ENCODE peak calls at places on chromosome 4, in ten cellular contexts. One of them, this sample, is unnamed.

GRCh38 chr4:77911091-77911490 is 48.5 kb downstream of the MRPL1 start:
- DNase-seq in ureter: no peak
- DNase-seq in pons: no peak
- DNase-seq in islet precursor cell: no peak
- DNase-seq in NCI-H1436: no peak
- DNase-seq in lower lobe of right lung: no peak
- DNase-seq in RWPE1: no peak
- DNase-seq in spleen: no peak
- DNase-seq in stimulated activated CD8-positive, alpha-beta memory T cell treated with anti-CD3 and anti-CD28 coated beads, Interleukin-15, amount 100 ng/mL, for 1 hour: no peak
- DNase-seq in naive B cell: no peak
- DNase-seq in this sample: no peak

GRCh38 chr4:76637704-76638361 is 202.8 kb downstream of the SHROOM3 start:
- DNase-seq in ureter: no peak
- DNase-seq in pons: no peak
- DNase-seq in islet precursor cell: peak
- DNase-seq in NCI-H1436: no peak
- DNase-seq in lower lobe of right lung: no peak
- DNase-seq in RWPE1: peak
- DNase-seq in spleen: no peak
- DNase-seq in stimulated activated CD8-positive, alpha-beta memory T cell treated with anti-CD3 and anti-CD28 coated beads, Interleukin-15, amount 100 ng/mL, for 1 hour: no peak
- DNase-seq in naive B cell: no peak
- DNase-seq in this sample: no peak

GRCh38 chr4:147596377-147596776 is 20.8 kb upstream of the TMEM184C start:
- DNase-seq in ureter: no peak
- DNase-seq in pons: peak
- DNase-seq in islet precursor cell: no peak
- DNase-seq in NCI-H1436: no peak
- DNase-seq in lower lobe of right lung: no peak
- DNase-seq in RWPE1: peak
- DNase-seq in spleen: no peak
- DNase-seq in stimulated activated CD8-positive, alpha-beta memory T cell treated with anti-CD3 and anti-CD28 coated beads, Interleukin-15, amount 100 ng/mL, for 1 hour: no peak
- DNase-seq in naive B cell: no peak
- DNase-seq in this sample: peak

GRCh38 chr4:40846556-40846955 is 96.8 kb downstream of the NSUN7 start:
- DNase-seq in ureter: no peak
- DNase-seq in pons: peak
- DNase-seq in islet precursor cell: no peak
- DNase-seq in NCI-H1436: no peak
- DNase-seq in lower lobe of right lung: no peak
- DNase-seq in RWPE1: no peak
- DNase-seq in spleen: no peak
- DNase-seq in stimulated activated CD8-positive, alpha-beta memory T cell treated with anti-CD3 and anti-CD28 coated beads, Interleukin-15, amount 100 ng/mL, for 1 hour: no peak
- DNase-seq in naive B cell: no peak
- DNase-seq in this sample: no peak

GRCh38 chr4:6372649-6373525 is 99.5 kb downstream of the PPP2R2C start:
- DNase-seq in ureter: no peak
- DNase-seq in pons: no peak
- DNase-seq in islet precursor cell: peak
- DNase-seq in NCI-H1436: no peak
- DNase-seq in lower lobe of right lung: no peak
- DNase-seq in RWPE1: peak
- DNase-seq in spleen: no peak
- DNase-seq in stimulated activated CD8-positive, alpha-beta memory T cell treated with anti-CD3 and anti-CD28 coated beads, Interleukin-15, amount 100 ng/mL, for 1 hour: no peak
- DNase-seq in naive B cell: no peak
- DNase-seq in this sample: peak

GRCh38 chr4:155506761-155507160 is 130.0 kb upstream of the MAP9 start:
- DNase-seq in ureter: no peak
- DNase-seq in pons: no peak
- DNase-seq in islet precursor cell: no peak
- DNase-seq in NCI-H1436: no peak
- DNase-seq in lower lobe of right lung: no peak
- DNase-seq in RWPE1: no peak
- DNase-seq in spleen: no peak
- DNase-seq in stimulated activated CD8-positive, alpha-beta memory T cell treated with anti-CD3 and anti-CD28 coated beads, Interleukin-15, amount 100 ng/mL, for 1 hour: no peak
- DNase-seq in naive B cell: no peak
- DNase-seq in this sample: no peak

GRCh38 chr4:84673475-84674230 is 90.7 kb downstream of the CDS1 start:
- DNase-seq in ureter: no peak
- DNase-seq in pons: no peak
- DNase-seq in islet precursor cell: no peak
- DNase-seq in NCI-H1436: no peak
- DNase-seq in lower lobe of right lung: no peak
- DNase-seq in RWPE1: peak
- DNase-seq in spleen: no peak
- DNase-seq in stimulated activated CD8-positive, alpha-beta memory T cell treated with anti-CD3 and anti-CD28 coated beads, Interleukin-15, amount 100 ng/mL, for 1 hour: no peak
- DNase-seq in naive B cell: no peak
- DNase-seq in this sample: no peak

GRCh38 chr4:14264437-14264836 is 636.9 kb upstream of the BOD1L1 start:
- DNase-seq in ureter: no peak
- DNase-seq in pons: no peak
- DNase-seq in islet precursor cell: no peak
- DNase-seq in NCI-H1436: no peak
- DNase-seq in lower lobe of right lung: no peak
- DNase-seq in RWPE1: no peak
- DNase-seq in spleen: no peak
- DNase-seq in stimulated activated CD8-positive, alpha-beta memory T cell treated with anti-CD3 and anti-CD28 coated beads, Interleukin-15, amount 100 ng/mL, for 1 hour: no peak
- DNase-seq in naive B cell: no peak
- DNase-seq in this sample: no peak

GRCh38 chr4:143241892-143242291 is 57.2 kb downstream of the USP38 start:
- DNase-seq in ureter: no peak
- DNase-seq in pons: no peak
- DNase-seq in islet precursor cell: no peak
- DNase-seq in NCI-H1436: no peak
- DNase-seq in lower lobe of right lung: no peak
- DNase-seq in RWPE1: no peak
- DNase-seq in spleen: no peak
- DNase-seq in stimulated activated CD8-positive, alpha-beta memory T cell treated with anti-CD3 and anti-CD28 coated beads, Interleukin-15, amount 100 ng/mL, for 1 hour: no peak
- DNase-seq in naive B cell: no peak
- DNase-seq in this sample: no peak

This sample was measured in GM10248.